ENCODE peak calls at places on chromosomes 3 and 15, in four cellular contexts. H, Z, F and P are unnamed samples.

GRCh38 chr3:104909721-104910120 is 457.0 kb upstream of the ALCAM start:
- DNase-seq in Z (no peak), F (no peak), H (no peak), P (no peak)

GRCh38 chr15:43285609-43286037 is 18.9 kb upstream of the TGM5 start:
- DNase-seq in F (no peak), H (peak; percentile 69), Z (peak; percentile 71), P (peak; percentile 59)

GRCh38 chr3:24496529-24497482 is 2.2 kb upstream of the THRB start:
- DNase-seq in H (peak; percentile 67), Z (peak; percentile 82), F (no peak), P (peak; percentile 80)

GRCh38 chr3:134066539-134067310 is 37.0 kb upstream of the SLCO2A1 start:
- DNase-seq in H (no peak), F (no peak), Z (no peak), P (no peak)

GRCh38 chr3:110677506-110677905 is 394.1 kb upstream of the NECTIN3 start:
- DNase-seq in F (no peak), H (no peak), Z (no peak), P (no peak)

GRCh38 chr15:47932829-47933696 is 187.7 kb upstream of the SLC24A5 start:
- DNase-seq in H (no peak), F (no peak), Z (no peak), P (no peak)

GRCh38 chr3:65170357-65171090 is 482.7 kb upstream of the ADAMTS9 start:
- DNase-seq in H (peak; percentile 6), F (no peak), Z (no peak), P (no peak)

GRCh38 chr3:120498947-120499346 is 48.2 kb upstream of the FSTL1 start:
- DNase-seq in H (no peak), F (no peak), Z (no peak), P (no peak)

GRCh38 chr3:45199837-45200648 is 26.0 kb downstream of the TMEM158 start:
- DNase-seq in Z (peak; percentile 76), F (no peak), H (peak; percentile 59), P (peak; percentile 65)

GRCh38 chr3:183291511-183292031 is 38.5 kb downstream of the B3GNT5 start:
- DNase-seq in F (no peak), Z (peak; percentile 78), H (no peak), P (peak; percentile 45)

GRCh38 chr15:63892794-63893441 is 59.2 kb upstream of the HERC1 start:
- DNase-seq in Z (no peak), H (no peak), F (no peak), P (no peak)

GRCh38 chr3:105830836-105831235 is 38.0 kb downstream of the CBLB start:
- DNase-seq in H (no peak), Z (no peak), F (no peak), P (no peak)

GRCh38 chr3:69120879-69121464 is 1.4 kb downstream of the LMOD3 start:
- DNase-seq in Z (peak; percentile 72), F (peak; percentile 70), H (peak; percentile 43), P (peak; percentile 85)

GRCh38 chr3:154431043-154431442 is 1.1 kb upstream of the GPR149 start:
- DNase-seq in H (no peak), Z (no peak), F (no peak), P (no peak)

GRCh38 chr3:175404026-175404425 is 544.9 kb downstream of the NAALADL2 start:
- DNase-seq in H (no peak), Z (no peak), F (no peak), P (no peak)

GRCh38 chr3:132256984-132257383 is 60.2 kb upstream of the ACP3 start:
- DNase-seq in F (no peak), H (no peak), Z (peak; percentile 27), P (peak; percentile 53)

GRCh38 chr3:71908001-71908400 is 123.1 kb upstream of the PROK2 start:
- DNase-seq in Z (no peak), H (no peak), F (no peak), P (no peak)

GRCh38 chr3:60809857-60810256 is 441.4 kb downstream of the FHIT start:
- DNase-seq in H (no peak), Z (peak; percentile 16), F (no peak), P (no peak)

GRCh38 chr3:56547486-56547885 is 9.5 kb upstream of the CCDC66 start:
- DNase-seq in F (no peak), Z (no peak), H (no peak), P (no peak)

GRCh38 chr3:138786788-138787276 is 47.9 kb downstream of the PIK3CB start:
- DNase-seq in H (no peak), F (no peak), Z (peak; percentile 75), P (no peak)

GRCh38 chr15:68617001-68617400 is 38.2 kb downstream of the CORO2B start:
- DNase-seq in Z (no peak), F (no peak), H (no peak), P (no peak)

GRCh38 chr3:56855856-56856538 is 54.2 kb upstream of the ARHGEF3 start:
- DNase-seq in Z (peak; percentile 37), H (no peak), F (peak; percentile 25), P (peak; percentile 33)

GRCh38 chr3:136266468-136266867 is 16.3 kb downstream of the PCCB start:
- DNase-seq in H (no peak), Z (peak; percentile 16), F (no peak), P (peak; percentile 60)

GRCh38 chr3:139339219-139339906 is 4.5 kb upstream of the MRPS22 start:
- DNase-seq in F (no peak), H (peak; percentile 72), Z (no peak), P (no peak)

GRCh38 chr15:75033809-75034208 is 10.4 kb downstream of the PPCDC start:
- DNase-seq in H (no peak), F (no peak), Z (no peak), P (no peak)

GRCh38 chr3:152786977-152787681 is 47.8 kb upstream of the P2RY1 start:
- DNase-seq in Z (no peak), H (no peak), F (no peak), P (no peak)

GRCh38 chr3:78913711-78914110 is 854.1 kb downstream of the ROBO1 start:
- DNase-seq in F (no peak), H (no peak), Z (no peak), P (no peak)

GRCh38 chr15:46815765-46816164 is 901.5 kb upstream of the SEMA6D start:
- DNase-seq in F (no peak), Z (no peak), H (no peak), P (no peak)

GRCh38 chr3:125431391-125431790 is 56.3 kb upstream of the ZNF148 start:
- DNase-seq in Z (no peak), F (no peak), H (no peak), P (no peak)

GRCh38 chr15:42133356-42133755 is 23.1 kb downstream of the PLA2G4F start:
- DNase-seq in F (no peak), Z (no peak), H (no peak), P (no peak)

GRCh38 chr3:184642623-184643308 is 69.1 kb downstream of the MAGEF1 start:
- DNase-seq in Z (no peak), F (no peak), H (no peak), P (no peak)

GRCh38 chr15:49831206-49831965 is 210.5 kb downstream of the DTWD1 start:
- DNase-seq in H (no peak), Z (no peak), F (no peak), P (no peak)

GRCh38 chr3:132242095-132242494 is 75.1 kb upstream of the ACP3 start:
- DNase-seq in H (no peak), F (no peak), Z (no peak), P (no peak)

GRCh38 chr3:123488641-123489347 is 39.9 kb upstream of the ADCY5 start:
- DNase-seq in F (no peak), H (no peak), Z (no peak), P (no peak)

GRCh38 chr15:75107905-75108838 is 84.8 kb downstream of the PPCDC start:
- DNase-seq in F (no peak), H (no peak), Z (peak; percentile 27), P (peak; percentile 75)

GRCh38 chr15:25247418-25248030 is 191.3 kb downstream of the UBE3A start:
- DNase-seq in H (no peak), F (no peak), Z (no peak), P (no peak)

DNA sequence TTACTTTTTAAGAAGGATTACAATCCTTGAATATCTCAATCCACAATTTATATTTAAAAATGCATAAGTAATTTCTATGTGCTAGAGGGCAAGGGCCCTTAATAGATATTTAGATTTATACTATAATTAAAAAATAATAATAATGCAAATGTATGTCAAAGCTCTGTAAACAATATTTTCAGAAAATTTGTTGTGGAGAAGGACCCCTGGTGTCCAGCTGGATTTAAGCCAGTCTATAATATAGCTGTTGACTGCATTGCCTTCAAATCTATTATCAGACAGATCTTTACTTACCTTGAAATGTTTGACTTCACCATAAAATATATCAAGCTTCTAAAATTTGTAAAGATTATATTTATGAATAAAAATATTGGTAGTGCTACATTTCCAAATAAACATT is 65.6 kb downstream of the ZBTB20 start:
- DNase-seq in H (no peak), Z (no peak), F (no peak), P (no peak)
- TF ChIP-seq MAFK in H (no peak), Z (no peak), F (no peak), P (no peak)

GRCh38 chr3:76365284-76365683 is 579.9 kb upstream of the ZNF717 start:
- DNase-seq in Z (no peak), F (no peak), H (no peak), P (no peak)
- TF ChIP-seq MAFK in Z (no peak), F (no peak), H (no peak), P (no peak)

GRCh38 chr15:84960391-84961113 is 21.1 kb upstream of the PDE8A start:
- DNase-seq in H (no peak), Z (no peak), F (no peak), P (no peak)

GRCh38 chr15:84956199-84956598 is 25.5 kb upstream of the PDE8A start:
- DNase-seq in F (no peak), H (no peak), Z (no peak), P (no peak)

GRCh38 chr15:84961707-84962106 is 19.9 kb upstream of the PDE8A start:
- DNase-seq in Z (no peak), H (no peak), F (no peak), P (no peak)

GRCh38 chr15:84962975-84963374 is 18.7 kb upstream of the PDE8A start:
- DNase-seq in H (no peak), Z (no peak), F (no peak), P (no peak)

GRCh38 chr15:84961114-84961452 is 20.6 kb upstream of the PDE8A start:
- DNase-seq in Z (no peak), H (peak; percentile 55), F (no peak), P (no peak)
- TF ChIP-seq MAFK in Z (no peak), H (peak; percentile 19), F (no peak), P (no peak)

GRCh38 chr3:109132801-109133473 is 3.6 kb upstream of the C3orf85 start:
- DNase-seq in H (no peak), F (no peak), Z (no peak), P (peak; percentile 27)
- TF ChIP-seq MAFK in H (no peak), F (no peak), Z (no peak), P (no peak)

GRCh38 chr15:84400017-84400740 is 164.6 kb downstream of the GOLGA6L4 start:
- DNase-seq in H (no peak), Z (no peak), F (no peak), P (no peak)
- TF ChIP-seq MAFK in H (no peak), Z (no peak), F (no peak), P (no peak)

GRCh38 chr3:17330660-17331059 is 411.8 kb downstream of the TBC1D5 start:
- DNase-seq in F (no peak), Z (no peak), H (no peak), P (no peak)

GRCh38 chr3:17329932-17330331 is 412.5 kb downstream of the TBC1D5 start:
- DNase-seq in H (no peak), F (no peak), Z (no peak), P (no peak)

GRCh38 chr3:17336291-17336690 is 406.1 kb downstream of the TBC1D5 start:
- DNase-seq in F (no peak), H (no peak), Z (no peak), P (no peak)

GRCh38 chr3:17333446-17333845 is 409.0 kb downstream of the TBC1D5 start:
- DNase-seq in Z (no peak), H (no peak), F (no peak), P (no peak)

GRCh38 chr3:17333893-17334292 is 408.5 kb downstream of the TBC1D5 start:
- DNase-seq in Z (no peak), F (no peak), H (no peak), P (no peak)
- TF ChIP-seq MAFK in Z (no peak), F (no peak), H (no peak), P (no peak)